ENCODE peak calls at places on chromosomes 13 and 19, in eight cellular contexts. One of them, this sample, is unnamed.

GRCh38 chr13:48804836-48805601 is 151.3 kb downstream of the CYSLTR2 start:
- DNase-seq in NCI-H345: no peak
- DNase-seq in tibial nerve: no peak
- DNase-seq in AG04450: no peak
- DNase-seq in GM12865: no peak
- DNase-seq in RPMI7951: peak; percentile 85
- DNase-seq in activated CD4-positive, alpha-beta T cell treated with anti-CD3 and anti-CD28 coated beads for 48 hours: no peak
- DNase-seq in CD4-positive, CD25-positive, alpha-beta regulatory T cell: peak; percentile 80
- DNase-seq in this sample: no peak

GRCh38 chr13:30762643-30763042 is 27.3 kb downstream of the ALOX5AP start:
- DNase-seq in NCI-H345: no peak
- DNase-seq in tibial nerve: no peak
- DNase-seq in AG04450: no peak
- DNase-seq in GM12865: no peak
- DNase-seq in RPMI7951: no peak
- DNase-seq in activated CD4-positive, alpha-beta T cell treated with anti-CD3 and anti-CD28 coated beads for 48 hours: no peak
- DNase-seq in CD4-positive, CD25-positive, alpha-beta regulatory T cell: no peak
- DNase-seq in this sample: no peak

GRCh38 chr13:28636677-28637317 is 22.1 kb upstream of the POMP start:
- DNase-seq in NCI-H345: peak; percentile 34
- DNase-seq in tibial nerve: peak; percentile 54
- DNase-seq in AG04450: peak; percentile 50
- DNase-seq in GM12865: peak; percentile 84
- DNase-seq in RPMI7951: peak; percentile 54
- DNase-seq in activated CD4-positive, alpha-beta T cell treated with anti-CD3 and anti-CD28 coated beads for 48 hours: peak; percentile 68
- DNase-seq in CD4-positive, CD25-positive, alpha-beta regulatory T cell: peak; percentile 41
- DNase-seq in this sample: peak; percentile 24

GRCh38 chr13:78630509-78630908 is 27.2 kb upstream of the POU4F1 start:
- DNase-seq in NCI-H345: no peak
- DNase-seq in tibial nerve: no peak
- DNase-seq in AG04450: no peak
- DNase-seq in GM12865: no peak
- DNase-seq in RPMI7951: no peak
- DNase-seq in activated CD4-positive, alpha-beta T cell treated with anti-CD3 and anti-CD28 coated beads for 48 hours: no peak
- DNase-seq in CD4-positive, CD25-positive, alpha-beta regulatory T cell: no peak
- DNase-seq in this sample: no peak

GRCh38 chr13:46593403-46593802 is 40.4 kb downstream of the LRCH1 start:
- DNase-seq in NCI-H345: no peak
- DNase-seq in tibial nerve: no peak
- DNase-seq in AG04450: no peak
- DNase-seq in GM12865: peak; percentile 74
- DNase-seq in RPMI7951: no peak
- DNase-seq in activated CD4-positive, alpha-beta T cell treated with anti-CD3 and anti-CD28 coated beads for 48 hours: peak; percentile 69
- DNase-seq in CD4-positive, CD25-positive, alpha-beta regulatory T cell: peak; percentile 85
- DNase-seq in this sample: no peak

GRCh38 chr13:71874490-71874889 is 7.5 kb upstream of the DACH1 start:
- DNase-seq in NCI-H345: peak; percentile 72
- DNase-seq in tibial nerve: no peak
- DNase-seq in AG04450: no peak
- DNase-seq in GM12865: no peak
- DNase-seq in RPMI7951: no peak
- DNase-seq in activated CD4-positive, alpha-beta T cell treated with anti-CD3 and anti-CD28 coated beads for 48 hours: no peak
- DNase-seq in CD4-positive, CD25-positive, alpha-beta regulatory T cell: no peak
- DNase-seq in this sample: no peak

GRCh38 chr19:18205180-18205915 is 1.5 kb upstream of the RAB3A start:
- DNase-seq in NCI-H345: peak; percentile 65
- DNase-seq in tibial nerve: peak; percentile 82
- DNase-seq in AG04450: peak; percentile 58
- DNase-seq in GM12865: peak; percentile 68
- DNase-seq in RPMI7951: peak; percentile 79
- DNase-seq in activated CD4-positive, alpha-beta T cell treated with anti-CD3 and anti-CD28 coated beads for 48 hours: peak; percentile 72
- DNase-seq in CD4-positive, CD25-positive, alpha-beta regulatory T cell: peak; percentile 75
- DNase-seq in this sample: peak; percentile 54

GRCh38 chr13:38538412-38538811 is 148.5 kb upstream of the FREM2 start:
- DNase-seq in NCI-H345: peak; percentile 20
- DNase-seq in tibial nerve: no peak
- DNase-seq in AG04450: no peak
- DNase-seq in GM12865: no peak
- DNase-seq in RPMI7951: no peak
- DNase-seq in activated CD4-positive, alpha-beta T cell treated with anti-CD3 and anti-CD28 coated beads for 48 hours: no peak
- DNase-seq in CD4-positive, CD25-positive, alpha-beta regulatory T cell: no peak
- DNase-seq in this sample: peak; percentile 7

GRCh38 chr13:98325724-98326123 is 148.7 kb upstream of the RNF113B start:
- DNase-seq in NCI-H345: no peak
- DNase-seq in tibial nerve: no peak
- DNase-seq in AG04450: no peak
- DNase-seq in GM12865: no peak
- DNase-seq in RPMI7951: peak; percentile 9
- DNase-seq in activated CD4-positive, alpha-beta T cell treated with anti-CD3 and anti-CD28 coated beads for 48 hours: no peak
- DNase-seq in CD4-positive, CD25-positive, alpha-beta regulatory T cell: no peak
- DNase-seq in this sample: no peak

GRCh38 chr19:4144666-4145261 is 8.7 kb upstream of the CREB3L3 start:
- DNase-seq in NCI-H345: no peak
- DNase-seq in tibial nerve: no peak
- DNase-seq in AG04450: no peak
- DNase-seq in GM12865: no peak
- DNase-seq in RPMI7951: peak; percentile 80
- DNase-seq in activated CD4-positive, alpha-beta T cell treated with anti-CD3 and anti-CD28 coated beads for 48 hours: no peak
- DNase-seq in CD4-positive, CD25-positive, alpha-beta regulatory T cell: no peak
- DNase-seq in this sample: no peak

GRCh38 chr19:11346104-11346940 is at the start of the genes CCDC159 and TMEM205:
- DNase-seq in NCI-H345: peak; percentile 91
- DNase-seq in tibial nerve: peak; percentile 97
- DNase-seq in AG04450: peak; percentile 97
- DNase-seq in GM12865: peak; percentile 99
- DNase-seq in RPMI7951: peak; percentile 99
- DNase-seq in activated CD4-positive, alpha-beta T cell treated with anti-CD3 and anti-CD28 coated beads for 48 hours: peak; percentile 99
- DNase-seq in CD4-positive, CD25-positive, alpha-beta regulatory T cell: peak; percentile 99
- DNase-seq in this sample: peak; percentile 99

GRCh38 chr19:2616741-2617392 is 85.6 kb downstream of the GNG7 start:
- DNase-seq in NCI-H345: no peak
- DNase-seq in tibial nerve: peak; percentile 60
- DNase-seq in AG04450: no peak
- DNase-seq in GM12865: no peak
- DNase-seq in RPMI7951: no peak
- DNase-seq in activated CD4-positive, alpha-beta T cell treated with anti-CD3 and anti-CD28 coated beads for 48 hours: peak; percentile 57
- DNase-seq in CD4-positive, CD25-positive, alpha-beta regulatory T cell: peak; percentile 39
- DNase-seq in this sample: no peak

GRCh38 chr13:102580552-102581169 is 16.1 kb upstream of the TPP2 start:
- DNase-seq in NCI-H345: peak; percentile 71
- DNase-seq in tibial nerve: peak; percentile 72
- DNase-seq in AG04450: peak; percentile 50
- DNase-seq in GM12865: peak; percentile 77
- DNase-seq in RPMI7951: peak; percentile 52
- DNase-seq in activated CD4-positive, alpha-beta T cell treated with anti-CD3 and anti-CD28 coated beads for 48 hours: no peak
- DNase-seq in CD4-positive, CD25-positive, alpha-beta regulatory T cell: peak; percentile 85
- DNase-seq in this sample: no peak

GRCh38 chr13:21020581-21020980 is 40.8 kb downstream of the LATS2 start:
- DNase-seq in NCI-H345: no peak
- DNase-seq in tibial nerve: no peak
- DNase-seq in AG04450: no peak
- DNase-seq in GM12865: no peak
- DNase-seq in RPMI7951: no peak
- DNase-seq in activated CD4-positive, alpha-beta T cell treated with anti-CD3 and anti-CD28 coated beads for 48 hours: no peak
- DNase-seq in CD4-positive, CD25-positive, alpha-beta regulatory T cell: no peak
- DNase-seq in this sample: no peak

GRCh38 chr13:107202371-107203023 is 634.6 kb upstream of the ARGLU1 start:
- DNase-seq in NCI-H345: no peak
- DNase-seq in tibial nerve: no peak
- DNase-seq in AG04450: no peak
- DNase-seq in GM12865: no peak
- DNase-seq in RPMI7951: no peak
- DNase-seq in activated CD4-positive, alpha-beta T cell treated with anti-CD3 and anti-CD28 coated beads for 48 hours: no peak
- DNase-seq in CD4-positive, CD25-positive, alpha-beta regulatory T cell: no peak
- DNase-seq in this sample: no peak

GRCh38 chr19:33688657-33688992 is 66.9 kb downstream of the CHST8 start:
- DNase-seq in NCI-H345: no peak
- DNase-seq in tibial nerve: no peak
- DNase-seq in AG04450: no peak
- DNase-seq in GM12865: no peak
- DNase-seq in RPMI7951: no peak
- DNase-seq in activated CD4-positive, alpha-beta T cell treated with anti-CD3 and anti-CD28 coated beads for 48 hours: no peak
- DNase-seq in CD4-positive, CD25-positive, alpha-beta regulatory T cell: no peak
- DNase-seq in this sample: no peak

GRCh38 chr13:104206450-104207044 is 1140.3 kb upstream of the SLC10A2 start:
- DNase-seq in NCI-H345: no peak
- DNase-seq in tibial nerve: no peak
- DNase-seq in AG04450: no peak
- DNase-seq in GM12865: no peak
- DNase-seq in RPMI7951: no peak
- DNase-seq in activated CD4-positive, alpha-beta T cell treated with anti-CD3 and anti-CD28 coated beads for 48 hours: no peak
- DNase-seq in CD4-positive, CD25-positive, alpha-beta regulatory T cell: no peak
- DNase-seq in this sample: no peak

GRCh38 chr13:113184568-113185440 is 23.7 kb downstream of the PCID2 start:
- DNase-seq in NCI-H345: no peak
- DNase-seq in tibial nerve: no peak
- DNase-seq in AG04450: no peak
- DNase-seq in GM12865: no peak
- DNase-seq in RPMI7951: no peak
- DNase-seq in activated CD4-positive, alpha-beta T cell treated with anti-CD3 and anti-CD28 coated beads for 48 hours: no peak
- DNase-seq in CD4-positive, CD25-positive, alpha-beta regulatory T cell: peak; percentile 44
- DNase-seq in this sample: no peak

GRCh38 chr19:6914321-6914720 is 26.9 kb downstream of the ADGRE1 start:
- DNase-seq in NCI-H345: no peak
- DNase-seq in tibial nerve: no peak
- DNase-seq in AG04450: no peak
- DNase-seq in GM12865: no peak
- DNase-seq in RPMI7951: no peak
- DNase-seq in activated CD4-positive, alpha-beta T cell treated with anti-CD3 and anti-CD28 coated beads for 48 hours: no peak
- DNase-seq in CD4-positive, CD25-positive, alpha-beta regulatory T cell: no peak
- DNase-seq in this sample: no peak

GRCh38 chr13:20803180-20803965 is 29.6 kb upstream of the EEF1AKMT1 start:
- DNase-seq in NCI-H345: no peak
- DNase-seq in tibial nerve: no peak
- DNase-seq in AG04450: no peak
- DNase-seq in GM12865: no peak
- DNase-seq in RPMI7951: no peak
- DNase-seq in activated CD4-positive, alpha-beta T cell treated with anti-CD3 and anti-CD28 coated beads for 48 hours: no peak
- DNase-seq in CD4-positive, CD25-positive, alpha-beta regulatory T cell: no peak
- DNase-seq in this sample: no peak

GRCh38 chr19:8641908-8642547 is 11.6 kb downstream of the NFILZ start:
- DNase-seq in NCI-H345: no peak
- DNase-seq in tibial nerve: peak; percentile 24
- DNase-seq in AG04450: no peak
- DNase-seq in GM12865: peak; percentile 49
- DNase-seq in RPMI7951: peak; percentile 46
- DNase-seq in activated CD4-positive, alpha-beta T cell treated with anti-CD3 and anti-CD28 coated beads for 48 hours: no peak
- DNase-seq in CD4-positive, CD25-positive, alpha-beta regulatory T cell: peak; percentile 60
- DNase-seq in this sample: no peak

GRCh38 chr19:53389591-53390377 is 5.2 kb upstream of the ZNF765 start:
- DNase-seq in NCI-H345: no peak
- DNase-seq in tibial nerve: no peak
- DNase-seq in AG04450: no peak
- DNase-seq in GM12865: no peak
- DNase-seq in RPMI7951: no peak
- DNase-seq in activated CD4-positive, alpha-beta T cell treated with anti-CD3 and anti-CD28 coated beads for 48 hours: no peak
- DNase-seq in CD4-positive, CD25-positive, alpha-beta regulatory T cell: no peak
- DNase-seq in this sample: no peak

GRCh38 chr13:76622336-76623045 is 263.7 kb downstream of the KCTD12 start:
- DNase-seq in NCI-H345: no peak
- DNase-seq in tibial nerve: peak; percentile 59
- DNase-seq in AG04450: no peak
- DNase-seq in GM12865: no peak
- DNase-seq in RPMI7951: peak; percentile 35
- DNase-seq in activated CD4-positive, alpha-beta T cell treated with anti-CD3 and anti-CD28 coated beads for 48 hours: no peak
- DNase-seq in CD4-positive, CD25-positive, alpha-beta regulatory T cell: no peak
- DNase-seq in this sample: no peak

GRCh38 chr13:49292742-49293498 is 45.2 kb downstream of the CDADC1 start:
- DNase-seq in NCI-H345: peak; percentile 0
- DNase-seq in tibial nerve: peak; percentile 55
- DNase-seq in AG04450: peak; percentile 77
- DNase-seq in GM12865: no peak
- DNase-seq in RPMI7951: peak; percentile 19
- DNase-seq in activated CD4-positive, alpha-beta T cell treated with anti-CD3 and anti-CD28 coated beads for 48 hours: peak; percentile 34
- DNase-seq in CD4-positive, CD25-positive, alpha-beta regulatory T cell: no peak
- DNase-seq in this sample: peak; percentile 38

GRCh38 chr19:33699754-33700407 is 78.1 kb downstream of the CHST8 start:
- DNase-seq in NCI-H345: no peak
- DNase-seq in tibial nerve: no peak
- DNase-seq in AG04450: no peak
- DNase-seq in GM12865: no peak
- DNase-seq in RPMI7951: no peak
- DNase-seq in activated CD4-positive, alpha-beta T cell treated with anti-CD3 and anti-CD28 coated beads for 48 hours: no peak
- DNase-seq in CD4-positive, CD25-positive, alpha-beta regulatory T cell: no peak
- DNase-seq in this sample: no peak

GRCh38 chr13:24747248-24748151 is 16.5 kb upstream of the RNF17 start:
- DNase-seq in NCI-H345: peak; percentile 39
- DNase-seq in tibial nerve: no peak
- DNase-seq in AG04450: no peak
- DNase-seq in GM12865: peak; percentile 78
- DNase-seq in RPMI7951: no peak
- DNase-seq in activated CD4-positive, alpha-beta T cell treated with anti-CD3 and anti-CD28 coated beads for 48 hours: peak; percentile 53
- DNase-seq in CD4-positive, CD25-positive, alpha-beta regulatory T cell: peak; percentile 49
- DNase-seq in this sample: no peak

GRCh38 chr13:97256343-97256783 is 34.2 kb downstream of the MBNL2 start:
- DNase-seq in NCI-H345: no peak
- DNase-seq in tibial nerve: no peak
- DNase-seq in AG04450: peak; percentile 74
- DNase-seq in GM12865: no peak
- DNase-seq in RPMI7951: peak; percentile 96
- DNase-seq in activated CD4-positive, alpha-beta T cell treated with anti-CD3 and anti-CD28 coated beads for 48 hours: no peak
- DNase-seq in CD4-positive, CD25-positive, alpha-beta regulatory T cell: no peak
- DNase-seq in this sample: no peak

GRCh38 chr13:98541211-98541610 is 35.7 kb downstream of the STK24 start:
- DNase-seq in NCI-H345: no peak
- DNase-seq in tibial nerve: no peak
- DNase-seq in AG04450: no peak
- DNase-seq in GM12865: no peak
- DNase-seq in RPMI7951: peak; percentile 26
- DNase-seq in activated CD4-positive, alpha-beta T cell treated with anti-CD3 and anti-CD28 coated beads for 48 hours: no peak
- DNase-seq in CD4-positive, CD25-positive, alpha-beta regulatory T cell: no peak
- DNase-seq in this sample: no peak

GRCh38 chr13:110103026-110103425 is 203.9 kb downstream of the COL4A1 start:
- DNase-seq in NCI-H345: no peak
- DNase-seq in tibial nerve: no peak
- DNase-seq in AG04450: no peak
- DNase-seq in GM12865: no peak
- DNase-seq in RPMI7951: no peak
- DNase-seq in activated CD4-positive, alpha-beta T cell treated with anti-CD3 and anti-CD28 coated beads for 48 hours: no peak
- DNase-seq in CD4-positive, CD25-positive, alpha-beta regulatory T cell: no peak
- DNase-seq in this sample: no peak

GRCh38 chr13:53254495-53254894 is 225.9 kb downstream of the OLFM4 start:
- DNase-seq in NCI-H345: no peak
- DNase-seq in tibial nerve: no peak
- DNase-seq in AG04450: no peak
- DNase-seq in GM12865: peak; percentile 1
- DNase-seq in RPMI7951: no peak
- DNase-seq in activated CD4-positive, alpha-beta T cell treated with anti-CD3 and anti-CD28 coated beads for 48 hours: no peak
- DNase-seq in CD4-positive, CD25-positive, alpha-beta regulatory T cell: peak; percentile 2
- DNase-seq in this sample: no peak

GRCh38 chr13:109744512-109745051 is 41.8 kb downstream of the IRS2 start:
- DNase-seq in NCI-H345: peak; percentile 56
- DNase-seq in tibial nerve: peak; percentile 67
- DNase-seq in AG04450: peak; percentile 81
- DNase-seq in GM12865: no peak
- DNase-seq in RPMI7951: peak; percentile 65
- DNase-seq in activated CD4-positive, alpha-beta T cell treated with anti-CD3 and anti-CD28 coated beads for 48 hours: no peak
- DNase-seq in CD4-positive, CD25-positive, alpha-beta regulatory T cell: no peak
- DNase-seq in this sample: peak; percentile 64

GRCh38 chr13:50915562-50915961 is 6.0 kb downstream of the RNASEH2B start:
- DNase-seq in NCI-H345: no peak
- DNase-seq in tibial nerve: no peak
- DNase-seq in AG04450: no peak
- DNase-seq in GM12865: peak; percentile 78
- DNase-seq in RPMI7951: no peak
- DNase-seq in activated CD4-positive, alpha-beta T cell treated with anti-CD3 and anti-CD28 coated beads for 48 hours: peak; percentile 55
- DNase-seq in CD4-positive, CD25-positive, alpha-beta regulatory T cell: peak; percentile 39
- DNase-seq in this sample: no peak

GRCh38 chr13:59459972-59460371 is 703.8 kb downstream of the DIAPH3 start:
- DNase-seq in NCI-H345: no peak
- DNase-seq in tibial nerve: no peak
- DNase-seq in AG04450: no peak
- DNase-seq in GM12865: no peak
- DNase-seq in RPMI7951: no peak
- DNase-seq in activated CD4-positive, alpha-beta T cell treated with anti-CD3 and anti-CD28 coated beads for 48 hours: no peak
- DNase-seq in CD4-positive, CD25-positive, alpha-beta regulatory T cell: no peak
- DNase-seq in this sample: no peak

GRCh38 chr19:45103200-45103624 is 10.2 kb downstream of the PPP1R37 start:
- DNase-seq in NCI-H345: peak; percentile 79
- DNase-seq in tibial nerve: no peak
- DNase-seq in AG04450: no peak
- DNase-seq in GM12865: peak; percentile 56
- DNase-seq in RPMI7951: peak; percentile 39
- DNase-seq in activated CD4-positive, alpha-beta T cell treated with anti-CD3 and anti-CD28 coated beads for 48 hours: peak; percentile 24
- DNase-seq in CD4-positive, CD25-positive, alpha-beta regulatory T cell: peak; percentile 76
- DNase-seq in this sample: peak; percentile 54